ENCODE peak calls at places on chromosomes 1 and 21, in six cellular contexts. K is HepG2, X is H1, F is K562, U is GM12878, M is SK-N-SH. Q is an unnamed sample.

GRCh38 chr1:187261637-187262036 is 432.9 kb downstream of the PLA2G4A start:
- DNase-seq in K (no peak), X (no peak), F (no peak), U (no peak), M (no peak), Q (no peak)

GRCh38 chr1:228814091-228814610 is 78.9 kb downstream of the RHOU start:
- DNase-seq in K (no peak), X (peak; percentile 34), F (no peak), U (no peak), M (no peak), Q (no peak)

GRCh38 chr1:17520041-17520440 is 19.5 kb upstream of the ARHGEF10L start:
- DNase-seq in K (no peak), X (no peak), F (no peak), U (no peak), M (no peak), Q (no peak)

GRCh38 chr21:33383056-33383888 is 19.9 kb upstream of the IFNGR2 start:
- DNase-seq in K (peak; percentile 91), X (no peak), F (peak; percentile 77), U (peak; percentile 98), M (no peak), Q (no peak)

GRCh38 chr1:22039594-22040347 is 12.7 kb upstream of the CDC42 start:
- DNase-seq in K (no peak), X (no peak), F (peak; percentile 91), U (peak; percentile 97), M (no peak), Q (peak; percentile 26)

GRCh38 chr1:19310720-19311502 is 1.0 kb downstream of the AKR7A2 start:
- DNase-seq in K (peak; percentile 22), X (no peak), F (peak; percentile 38), U (no peak), M (peak; percentile 54), Q (no peak)

GRCh38 chr1:25724986-25725385 is 75.0 kb upstream of the SELENON start:
- DNase-seq in K (no peak), X (no peak), F (no peak), U (no peak), M (no peak), Q (no peak)

GRCh38 chr1:25799758-25800537 is at the start of gene SELENON:
- DNase-seq in K (peak; percentile 20), X (peak; percentile 87), F (peak; percentile 51), U (no peak), M (peak; percentile 97), Q (no peak)

GRCh38 chr1:32337855-32338636 is 2.0 kb upstream of the MARCKSL1 start:
- DNase-seq in K (peak; percentile 76), X (no peak), F (no peak), U (peak; percentile 66), M (no peak), Q (no peak)

GRCh38 chr1:156055343-156055645 is 712 bp downstream of the LAMTOR2 start:
- DNase-seq in K (no peak), X (no peak), F (no peak), U (no peak), M (no peak), Q (no peak)

GRCh38 chr1:85361106-85361505 is 84.7 kb upstream of the BCL10 start:
- DNase-seq in K (peak; percentile 10), X (no peak), F (no peak), U (no peak), M (no peak), Q (no peak)

GRCh38 chr1:245105815-245106410 is 48.9 kb upstream of the KIF26B start:
- DNase-seq in K (no peak), X (no peak), F (no peak), U (no peak), M (no peak), Q (no peak)

GRCh38 chr1:113784104-113784779 is 25.0 kb upstream of the PHTF1 start:
- DNase-seq in K (no peak), X (no peak), F (no peak), U (peak; percentile 64), M (no peak), Q (no peak)
- TF ChIP-seq CHD2 in K (no peak), X (no peak), F (no peak), U (peak; percentile 19), M (no peak), Q (no peak)

DNA sequence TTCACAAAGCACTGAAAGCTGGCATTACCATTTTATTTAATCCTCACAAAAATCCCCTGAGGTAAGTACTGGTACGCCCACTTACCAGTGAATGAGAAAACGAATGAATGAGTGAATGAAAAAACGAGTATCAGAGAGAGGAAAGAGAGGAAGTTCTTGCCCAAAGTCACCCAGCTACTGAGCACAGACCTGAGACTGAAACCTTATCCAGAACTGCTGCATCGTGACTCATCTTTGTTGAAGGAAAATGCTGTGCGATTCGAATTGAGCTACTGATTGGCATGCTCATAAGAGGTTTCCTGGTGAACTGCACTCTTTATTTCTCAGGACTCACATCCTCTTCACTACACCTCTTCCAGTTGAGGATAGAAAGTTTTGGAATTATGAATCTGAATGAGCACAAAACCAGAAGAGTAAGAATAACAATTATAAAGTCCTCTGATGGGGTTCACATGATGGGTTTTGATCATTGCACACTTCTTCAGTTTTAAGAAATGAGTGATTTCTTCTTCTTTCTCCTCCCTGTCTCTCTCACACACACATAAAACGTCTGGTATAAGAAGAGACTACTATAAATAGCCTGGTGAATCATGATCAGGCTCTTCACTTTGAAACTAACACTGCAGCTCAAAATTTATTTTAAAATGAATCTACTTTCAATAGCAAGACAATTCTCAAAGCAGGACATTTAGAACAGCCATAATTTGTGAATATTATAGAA is 32.1 kb downstream of the IL12RB2 start:
- DNase-seq in K (no peak), X (no peak), F (peak; percentile 55), U (peak; percentile 84), M (no peak), Q (no peak)
- TF ChIP-seq CHD2 in K (no peak), X (no peak), F (no peak), U (no peak), M (no peak), Q (no peak)

GRCh38 chr1:201530741-201531521 is 8.0 kb upstream of the NAV1 start:
- DNase-seq in K (peak; percentile 43), X (peak; percentile 90), F (peak; percentile 88), U (no peak), M (peak; percentile 89), Q (peak; percentile 89)

GRCh38 chr1:201533836-201534235 is 5.1 kb upstream of the NAV1 start:
- DNase-seq in K (no peak), X (no peak), F (no peak), U (no peak), M (no peak), Q (no peak)

GRCh38 chr1:201528631-201529260 is 10.2 kb upstream of the NAV1 start:
- DNase-seq in K (no peak), X (no peak), F (no peak), U (no peak), M (no peak), Q (no peak)

GRCh38 chr1:201535046-201535777 is 3.7 kb upstream of the NAV1 start:
- DNase-seq in K (no peak), X (no peak), F (peak; percentile 38), U (no peak), M (no peak), Q (no peak)

DNA sequence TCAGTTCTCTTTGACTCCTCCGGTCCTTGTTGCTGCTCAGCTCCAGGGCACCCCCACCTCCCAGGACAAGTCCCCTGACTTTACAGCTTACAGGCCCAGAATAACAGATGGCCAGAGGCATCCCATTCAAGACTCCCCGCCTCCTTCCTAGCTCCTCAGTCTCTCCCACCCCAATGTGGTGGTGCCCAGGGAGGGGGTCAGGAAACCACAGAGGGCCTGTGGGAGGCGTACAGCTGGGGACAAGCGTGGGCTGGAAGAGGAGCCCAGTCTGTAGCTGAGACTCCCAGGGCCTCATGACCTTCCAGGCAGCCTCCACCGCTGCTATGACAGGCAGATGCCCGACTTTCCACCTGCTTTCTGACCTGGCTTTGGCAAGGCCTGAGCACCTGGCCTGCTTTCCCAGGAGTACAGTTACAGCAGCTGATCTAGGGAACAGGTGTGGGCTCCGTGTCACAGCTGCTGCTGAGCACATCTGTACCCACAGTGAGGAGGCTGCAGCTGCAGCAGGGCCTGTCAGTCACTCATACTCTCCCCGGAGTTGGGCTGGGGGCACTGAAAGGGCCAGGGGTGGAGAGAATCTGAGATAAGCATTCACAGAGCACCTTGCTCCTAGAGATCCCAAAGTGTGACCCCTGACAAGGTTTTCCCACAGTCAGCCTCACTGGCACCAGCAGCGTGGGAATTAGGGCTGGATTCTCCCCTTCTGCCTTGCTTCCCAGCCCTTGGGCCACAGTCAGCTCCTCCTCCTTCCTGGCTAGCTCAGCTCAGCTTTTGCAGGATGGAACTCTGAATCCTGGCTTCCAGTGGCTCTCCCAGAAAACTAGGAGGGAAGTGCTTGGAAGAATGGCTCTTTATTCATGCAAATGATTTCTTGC is 7.1 kb upstream of the NAV1 start:
- DNase-seq in K (no peak), X (no peak), F (no peak), U (no peak), M (peak; percentile 48), Q (no peak)
- TF ChIP-seq CHD2 in K (no peak), X (no peak), F (no peak), U (no peak), M (no peak), Q (no peak)

DNA sequence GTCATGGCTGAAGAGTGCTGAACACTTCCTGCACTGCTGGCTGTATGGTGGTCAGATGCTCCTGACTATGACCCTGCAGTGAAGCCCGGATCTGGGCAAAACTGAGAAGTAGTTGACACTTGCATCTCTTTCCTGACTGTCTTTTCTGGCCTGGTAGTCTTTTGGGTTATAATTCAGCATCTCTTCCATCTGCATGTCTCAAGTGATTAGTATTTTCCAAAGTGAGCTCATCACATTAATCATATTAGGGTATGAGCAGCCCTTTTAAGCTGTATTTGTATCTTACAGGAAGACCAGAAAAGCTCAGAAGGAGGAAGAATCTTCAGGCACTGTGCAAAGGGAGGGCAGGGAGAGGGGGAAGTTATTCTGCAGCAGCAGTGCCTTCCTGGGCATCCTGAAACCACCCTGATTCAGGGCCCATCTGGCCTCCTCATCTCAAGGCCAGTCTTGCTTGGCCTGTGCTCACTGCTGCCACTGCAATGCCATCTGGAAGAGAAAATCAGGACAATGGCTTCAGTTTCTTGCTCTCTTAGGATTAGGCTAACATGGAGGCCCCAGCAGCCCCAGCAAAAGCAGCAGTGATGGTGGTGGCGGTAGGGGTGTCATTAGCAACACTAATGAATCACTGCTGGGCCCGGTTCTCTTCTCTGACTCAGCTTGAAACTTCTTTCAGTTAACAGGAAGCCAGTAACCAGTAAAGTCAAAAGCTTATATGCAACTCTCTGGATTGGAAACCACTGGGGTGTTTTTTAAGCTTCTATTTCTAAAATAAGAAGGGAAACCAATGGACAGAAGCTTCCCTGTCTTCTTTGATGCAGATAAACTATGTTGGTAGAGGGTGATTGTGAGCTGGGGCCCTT is 63.3 kb upstream of the WDR26 start:
- DNase-seq in K (no peak), X (no peak), F (no peak), U (peak; percentile 80), M (no peak), Q (peak; percentile 14)
- TF ChIP-seq CHD2 in K (no peak), X (no peak), F (no peak), U (peak; percentile 1), M (no peak), Q (no peak)

Q was measured in A549.